ENCODE peak calls at places on chromosome 9, in four cellular contexts. C is HepG2, M is K562, T is GM12878. P is an unnamed sample.

GRCh38 chr9:85898288-85898802 is 42.6 kb upstream of the NAA35 start:
- DNase-seq in C (no peak), M (no peak), T (no peak), P (no peak)

GRCh38 chr9:107007361-107007760 is 144.4 kb downstream of the ZNF462 start:
- DNase-seq in C (no peak), M (no peak), T (no peak), P (no peak)

GRCh38 chr9:110942522-110942921 is 95.7 kb downstream of the LPAR1 start:
- DNase-seq in C (no peak), M (no peak), T (no peak), P (no peak)

GRCh38 chr9:127177221-127177620 is 54.8 kb upstream of the ANGPTL2 start:
- DNase-seq in C (no peak), M (no peak), T (no peak), P (peak)

GRCh38 chr9:111232997-111233790 is 96.8 kb downstream of the OR2K2 start:
- DNase-seq in C (no peak), M (no peak), T (no peak), P (peak)

GRCh38 chr9:27950382-27950781 is 377.1 kb upstream of the C9orf72 start:
- DNase-seq in C (no peak), M (no peak), T (no peak), P (no peak)

GRCh38 chr9:4768681-4769080 is 24.1 kb upstream of the RCL1 start:
- DNase-seq in C (no peak), M (no peak), T (no peak), P (no peak)

GRCh38 chr9:19994296-19994695 is 205.5 kb upstream of the SLC24A2 start:
- DNase-seq in C (no peak), M (no peak), T (no peak), P (no peak)

GRCh38 chr9:24616858-24617257 is 71.2 kb upstream of the IZUMO3 start:
- DNase-seq in C (no peak), M (no peak), T (no peak), P (no peak)

GRCh38 chr9:84670106-84670800 is 724 bp downstream of the NTRK2 start:
- DNase-seq in C (no peak), M (no peak), T (no peak), P (peak)

DNA sequence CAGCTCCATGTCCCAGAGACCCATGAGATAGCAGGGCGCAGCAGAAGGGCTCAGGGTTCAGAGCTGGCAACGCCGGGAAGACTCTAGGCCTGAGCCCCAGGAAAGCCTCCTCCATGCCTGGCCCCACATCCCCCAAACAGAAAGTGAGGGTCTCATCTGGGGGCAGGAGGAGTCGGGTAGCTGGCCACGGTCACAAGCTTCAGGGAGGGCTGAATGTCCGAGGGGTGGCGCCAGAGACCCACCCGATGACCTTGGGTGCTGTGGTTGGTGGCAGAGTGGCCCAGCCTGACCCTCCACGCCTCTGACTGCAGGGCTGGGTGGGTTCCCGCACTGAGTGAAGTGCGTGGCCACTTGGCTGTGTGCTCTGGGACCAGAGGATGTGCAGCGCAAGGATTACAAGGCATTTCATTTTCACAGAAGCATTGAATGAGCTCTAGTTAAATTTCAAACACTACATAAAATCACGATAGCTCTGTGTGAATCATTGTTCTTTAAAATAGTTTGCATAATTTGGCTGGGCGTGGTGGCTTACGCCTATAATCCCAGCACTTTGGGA is 3.0 kb downstream of the C8G start:
- DNase-seq in C (peak), M (no peak), T (no peak), P (peak)
- TF ChIP-seq CREM in C (no peak), M (no peak), T (no peak), P (no peak)

DNA sequence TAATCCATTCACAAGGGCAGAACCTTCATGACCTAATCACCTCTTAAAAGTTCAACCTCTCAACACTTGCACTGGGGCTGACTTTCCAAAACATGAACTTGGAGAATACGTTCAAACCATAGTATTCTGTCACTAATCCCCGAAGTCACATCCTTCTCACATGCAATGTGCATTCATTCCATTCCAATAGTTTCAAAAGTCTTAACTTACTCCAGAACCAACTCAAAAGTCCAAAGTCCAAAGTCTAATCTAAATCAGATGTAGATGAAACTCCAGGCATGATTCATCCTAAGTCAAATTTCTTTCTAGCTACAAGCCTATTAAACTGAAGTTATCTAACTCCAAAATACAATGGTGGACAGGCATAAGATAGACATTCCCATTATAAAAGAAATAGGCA is 21.7 kb upstream of the ADAMTSL1 start:
- DNase-seq in C (no peak), M (no peak), T (no peak), P (no peak)
- TF ChIP-seq ATF3 in C (no peak), M (no peak), T (no peak), P (no peak)

GRCh38 chr9:13450723-13451122 is 171.2 kb upstream of the MPDZ start:
- DNase-seq in C (no peak), M (no peak), T (peak), P (no peak)
- TF ChIP-seq CREM in C (no peak), M (no peak), T (no peak), P (no peak)

GRCh38 chr9:72627147-72627546 is 105.7 kb downstream of the TMC1 start:
- DNase-seq in C (no peak), M (no peak), T (no peak), P (no peak)

GRCh38 chr9:72622186-72622585 is 100.8 kb downstream of the TMC1 start:
- DNase-seq in C (no peak), M (no peak), T (no peak), P (no peak)

GRCh38 chr9:72628191-72628590 is 106.8 kb downstream of the TMC1 start:
- DNase-seq in C (no peak), M (no peak), T (no peak), P (no peak)

DNA sequence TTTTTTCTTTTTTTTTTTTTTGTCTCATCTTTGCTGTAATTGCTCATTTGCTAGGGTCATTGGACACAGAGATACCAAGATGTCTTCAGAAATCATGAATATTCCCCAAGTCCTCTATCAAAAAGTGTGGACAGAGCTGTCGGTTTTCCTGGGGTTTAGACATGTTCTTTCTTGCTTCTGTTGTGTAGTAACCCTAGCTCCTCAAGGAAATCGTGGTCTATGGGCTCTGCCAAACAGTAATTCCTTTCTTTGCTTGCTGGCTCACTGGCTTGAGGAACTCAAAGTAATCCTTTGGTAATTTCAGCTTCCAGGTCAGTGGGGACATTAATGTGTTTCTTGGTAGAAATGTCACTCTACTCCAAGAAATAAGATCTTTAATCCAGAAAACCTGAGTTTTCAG is 101.7 kb downstream of the TMC1 start:
- DNase-seq in C (no peak), M (no peak), T (no peak), P (no peak)
- TF ChIP-seq ATF3 in C (no peak), M (no peak), T (no peak), P (no peak)